ENCODE peak calls at places on chromosomes 3 and 15, in ten cellular contexts. One of them, this sample, is unnamed.

GRCh38 chr15:71780349-71780976 is 29.9 kb upstream of the NR2E3 start:
- DNase-seq in uterus: no peak
- DNase-seq in heart left ventricle: no peak
- DNase-seq in K562: peak
- DNase-seq in HCT116: no peak
- DNase-seq in IMR-90: peak
- DNase-seq in A549: peak
- DNase-seq in sigmoid colon: no peak
- DNase-seq in transverse colon: peak
- DNase-seq in NB4: peak
- DNase-seq in this sample: peak

GRCh38 chr15:65948352-65948751 is 79.1 kb downstream of the RAB11A start:
- DNase-seq in uterus: no peak
- DNase-seq in heart left ventricle: no peak
- DNase-seq in K562: no peak
- DNase-seq in HCT116: no peak
- DNase-seq in IMR-90: no peak
- DNase-seq in A549: no peak
- DNase-seq in sigmoid colon: no peak
- DNase-seq in transverse colon: no peak
- DNase-seq in NB4: no peak
- DNase-seq in this sample: no peak

GRCh38 chr3:155308831-155309230 is 15.3 kb upstream of the STRIT1 start:
- DNase-seq in uterus: no peak
- DNase-seq in heart left ventricle: no peak
- DNase-seq in K562: no peak
- DNase-seq in HCT116: no peak
- DNase-seq in IMR-90: peak
- DNase-seq in A549: no peak
- DNase-seq in sigmoid colon: no peak
- DNase-seq in transverse colon: no peak
- DNase-seq in NB4: peak
- DNase-seq in this sample: no peak

GRCh38 chr3:32323605-32324004 is 68.0 kb upstream of the CMTM7 start:
- DNase-seq in uterus: no peak
- DNase-seq in heart left ventricle: no peak
- DNase-seq in K562: no peak
- DNase-seq in HCT116: no peak
- DNase-seq in IMR-90: no peak
- DNase-seq in A549: no peak
- DNase-seq in sigmoid colon: no peak
- DNase-seq in transverse colon: no peak
- DNase-seq in NB4: no peak
- DNase-seq in this sample: no peak

GRCh38 chr15:90713081-90713480 is 4.1 kb upstream of the BLM start:
- DNase-seq in uterus: no peak
- DNase-seq in heart left ventricle: no peak
- DNase-seq in K562: no peak
- DNase-seq in HCT116: no peak
- DNase-seq in IMR-90: no peak
- DNase-seq in A549: no peak
- DNase-seq in sigmoid colon: no peak
- DNase-seq in transverse colon: no peak
- DNase-seq in NB4: no peak
- DNase-seq in this sample: no peak

GRCh38 chr3:57127849-57128566 is 37.1 kb downstream of the IL17RD start:
- DNase-seq in uterus: peak
- DNase-seq in heart left ventricle: no peak
- DNase-seq in K562: no peak
- DNase-seq in HCT116: no peak
- DNase-seq in IMR-90: no peak
- DNase-seq in A549: no peak
- DNase-seq in sigmoid colon: no peak
- DNase-seq in transverse colon: no peak
- DNase-seq in NB4: no peak
- DNase-seq in this sample: no peak

GRCh38 chr15:40190591-40190990 is 29.7 kb downstream of the BUB1B start:
- DNase-seq in uterus: no peak
- DNase-seq in heart left ventricle: no peak
- DNase-seq in K562: no peak
- DNase-seq in HCT116: no peak
- DNase-seq in IMR-90: peak
- DNase-seq in A549: peak
- DNase-seq in sigmoid colon: no peak
- DNase-seq in transverse colon: no peak
- DNase-seq in NB4: no peak
- DNase-seq in this sample: no peak

GRCh38 chr15:66008920-66009572 is 139.8 kb downstream of the RAB11A start:
- DNase-seq in uterus: no peak
- DNase-seq in heart left ventricle: no peak
- DNase-seq in K562: peak
- DNase-seq in HCT116: peak
- DNase-seq in IMR-90: no peak
- DNase-seq in A549: peak
- DNase-seq in sigmoid colon: no peak
- DNase-seq in transverse colon: peak
- DNase-seq in NB4: peak
- DNase-seq in this sample: no peak

GRCh38 chr3:53030864-53031445 is 14.9 kb downstream of the SFMBT1 start:
- DNase-seq in uterus: no peak
- DNase-seq in heart left ventricle: no peak
- DNase-seq in K562: no peak
- DNase-seq in HCT116: no peak
- DNase-seq in IMR-90: no peak
- DNase-seq in A549: no peak
- DNase-seq in sigmoid colon: no peak
- DNase-seq in transverse colon: peak
- DNase-seq in NB4: no peak
- DNase-seq in this sample: no peak

GRCh38 chr3:140470962-140471361 is 206.9 kb upstream of the TRIM42 start:
- DNase-seq in uterus: no peak
- DNase-seq in heart left ventricle: no peak
- DNase-seq in K562: no peak
- DNase-seq in HCT116: no peak
- DNase-seq in IMR-90: no peak
- DNase-seq in A549: no peak
- DNase-seq in sigmoid colon: no peak
- DNase-seq in transverse colon: no peak
- DNase-seq in NB4: no peak
- DNase-seq in this sample: no peak

GRCh38 chr3:123066896-123067688 is at the start of gene PDIA5:
- DNase-seq in uterus: peak
- DNase-seq in heart left ventricle: peak
- DNase-seq in K562: peak
- DNase-seq in HCT116: peak
- DNase-seq in IMR-90: peak
- DNase-seq in A549: peak
- DNase-seq in sigmoid colon: peak
- DNase-seq in transverse colon: peak
- DNase-seq in NB4: peak
- DNase-seq in this sample: peak

GRCh38 chr15:82942691-82943090 is 9.8 kb downstream of the HOMER2 start:
- DNase-seq in uterus: no peak
- DNase-seq in heart left ventricle: no peak
- DNase-seq in K562: no peak
- DNase-seq in HCT116: peak
- DNase-seq in IMR-90: no peak
- DNase-seq in A549: peak
- DNase-seq in sigmoid colon: no peak
- DNase-seq in transverse colon: no peak
- DNase-seq in NB4: no peak
- DNase-seq in this sample: no peak

DNA sequence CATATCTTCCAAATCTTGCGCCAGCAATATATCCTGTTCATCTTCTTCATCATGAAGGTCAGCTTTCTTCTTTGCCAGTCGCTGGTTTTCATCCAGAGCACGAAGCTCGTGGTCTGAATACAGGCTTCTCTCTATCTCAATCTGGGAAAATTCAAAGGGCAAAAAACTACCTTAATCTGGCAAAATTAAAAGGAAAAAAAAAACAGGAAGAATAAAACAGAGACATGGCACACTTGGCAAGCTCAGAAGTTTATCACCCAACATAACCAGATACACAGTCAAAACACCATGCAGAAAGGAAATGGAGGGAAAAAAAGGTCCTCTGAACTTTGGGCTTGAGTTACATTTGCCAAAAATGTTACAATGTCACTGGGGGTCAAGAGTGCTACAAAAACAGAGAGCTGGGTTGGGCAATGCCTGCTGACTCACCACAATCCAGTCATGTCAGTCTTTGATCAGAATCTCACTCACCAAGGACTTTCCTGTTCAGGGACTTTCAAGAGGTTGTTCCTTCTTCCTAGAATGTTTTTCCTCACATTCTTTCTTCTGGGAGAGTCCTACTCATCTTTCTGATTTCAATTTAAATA is 1.5 kb downstream of the MRPL46 start:
- DNase-seq in uterus: no peak
- DNase-seq in heart left ventricle: no peak
- DNase-seq in K562: no peak
- DNase-seq in HCT116: no peak
- DNase-seq in IMR-90: peak
- DNase-seq in A549: peak
- DNase-seq in sigmoid colon: no peak
- DNase-seq in transverse colon: no peak
- DNase-seq in NB4: peak
- DNase-seq in this sample: peak
- TF ChIP-seq POLR2A in uterus: no peak
- TF ChIP-seq POLR2A in heart left ventricle: no peak
- TF ChIP-seq POLR2A in K562: no peak
- TF ChIP-seq POLR2A in HCT116: no peak
- TF ChIP-seq POLR2A in IMR-90: no peak
- TF ChIP-seq POLR2A in A549: no peak
- TF ChIP-seq POLR2A in sigmoid colon: no peak
- TF ChIP-seq POLR2A in transverse colon: no peak
- TF ChIP-seq POLR2A in NB4: no peak
- TF ChIP-seq POLR2A in this sample: no peak

GRCh38 chr3:183094711-183095110 is 4.6 kb downstream of the MCCC1 start:
- DNase-seq in uterus: no peak
- DNase-seq in heart left ventricle: no peak
- DNase-seq in K562: no peak
- DNase-seq in HCT116: no peak
- DNase-seq in IMR-90: no peak
- DNase-seq in A549: no peak
- DNase-seq in sigmoid colon: no peak
- DNase-seq in transverse colon: no peak
- DNase-seq in NB4: no peak
- DNase-seq in this sample: no peak
- TF ChIP-seq POLR2A in uterus: no peak
- TF ChIP-seq POLR2A in heart left ventricle: no peak
- TF ChIP-seq POLR2A in K562: no peak
- TF ChIP-seq POLR2A in HCT116: no peak
- TF ChIP-seq POLR2A in IMR-90: no peak
- TF ChIP-seq POLR2A in A549: no peak
- TF ChIP-seq POLR2A in sigmoid colon: no peak
- TF ChIP-seq POLR2A in transverse colon: no peak
- TF ChIP-seq POLR2A in NB4: no peak
- TF ChIP-seq POLR2A in this sample: no peak

DNA sequence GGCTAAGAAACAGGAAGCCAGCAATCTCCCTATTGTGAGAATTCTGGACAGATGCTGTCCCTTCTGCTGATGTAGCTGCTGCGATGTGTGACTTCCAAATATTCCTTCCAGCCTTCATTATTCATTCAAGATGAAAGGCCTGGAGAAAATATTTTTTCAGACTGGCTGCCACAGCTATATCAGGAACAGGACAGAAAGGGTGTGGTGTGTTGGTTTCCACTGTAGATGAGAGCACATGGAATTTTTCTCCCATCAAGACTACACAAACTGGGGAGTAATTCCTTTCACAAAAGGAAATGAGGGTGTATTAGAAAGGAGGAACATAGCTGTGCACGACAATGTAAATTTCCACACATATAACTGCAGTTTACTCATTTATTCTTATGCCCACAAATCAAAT is 213.4 kb downstream of the CPNE4 start:
- DNase-seq in uterus: no peak
- DNase-seq in heart left ventricle: no peak
- DNase-seq in K562: no peak
- DNase-seq in HCT116: no peak
- DNase-seq in IMR-90: no peak
- DNase-seq in A549: no peak
- DNase-seq in sigmoid colon: no peak
- DNase-seq in transverse colon: no peak
- DNase-seq in NB4: no peak
- DNase-seq in this sample: no peak
- TF ChIP-seq POLR2A in uterus: no peak
- TF ChIP-seq POLR2A in heart left ventricle: no peak
- TF ChIP-seq POLR2A in K562: no peak
- TF ChIP-seq POLR2A in HCT116: no peak
- TF ChIP-seq POLR2A in IMR-90: no peak
- TF ChIP-seq POLR2A in A549: no peak
- TF ChIP-seq POLR2A in sigmoid colon: no peak
- TF ChIP-seq POLR2A in transverse colon: no peak
- TF ChIP-seq POLR2A in NB4: no peak
- TF ChIP-seq POLR2A in this sample: no peak

GRCh38 chr15:57496946-57497944 is 94.5 kb upstream of the MYZAP start:
- DNase-seq in uterus: no peak
- DNase-seq in heart left ventricle: peak
- DNase-seq in K562: no peak
- DNase-seq in HCT116: no peak
- DNase-seq in IMR-90: no peak
- DNase-seq in A549: peak
- DNase-seq in sigmoid colon: no peak
- DNase-seq in transverse colon: peak
- DNase-seq in NB4: no peak
- DNase-seq in this sample: no peak
- TF ChIP-seq POLR2A in uterus: no peak
- TF ChIP-seq POLR2A in heart left ventricle: no peak
- TF ChIP-seq POLR2A in K562: no peak
- TF ChIP-seq POLR2A in HCT116: no peak
- TF ChIP-seq POLR2A in IMR-90: no peak
- TF ChIP-seq POLR2A in A549: no peak
- TF ChIP-seq POLR2A in sigmoid colon: no peak
- TF ChIP-seq POLR2A in transverse colon: no peak
- TF ChIP-seq POLR2A in NB4: no peak
- TF ChIP-seq POLR2A in this sample: no peak

DNA sequence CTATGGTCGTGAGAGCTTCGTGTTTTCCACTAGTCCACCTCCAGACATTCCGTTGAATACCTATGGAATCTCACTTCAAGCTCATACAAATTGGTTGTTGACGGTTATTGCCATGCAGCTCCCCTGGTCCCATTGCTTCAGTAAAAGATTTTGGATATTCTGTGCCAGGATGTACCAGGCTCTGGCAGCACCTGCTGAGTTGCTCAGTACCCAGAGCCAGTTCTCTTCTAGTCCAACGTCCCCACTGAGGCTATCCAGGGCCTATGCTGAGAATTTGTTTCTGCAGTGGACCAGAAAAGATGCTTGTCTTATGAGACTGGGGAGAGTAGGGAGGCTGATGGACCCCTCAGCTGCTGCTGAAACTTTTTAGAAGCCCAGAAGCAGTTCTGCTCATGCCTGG is 278.9 kb downstream of the FEZF2 start:
- DNase-seq in uterus: no peak
- DNase-seq in heart left ventricle: no peak
- DNase-seq in K562: no peak
- DNase-seq in HCT116: no peak
- DNase-seq in IMR-90: no peak
- DNase-seq in A549: no peak
- DNase-seq in sigmoid colon: no peak
- DNase-seq in transverse colon: no peak
- DNase-seq in NB4: no peak
- DNase-seq in this sample: no peak
- TF ChIP-seq POLR2A in uterus: no peak
- TF ChIP-seq POLR2A in heart left ventricle: no peak
- TF ChIP-seq POLR2A in K562: no peak
- TF ChIP-seq POLR2A in HCT116: no peak
- TF ChIP-seq POLR2A in IMR-90: no peak
- TF ChIP-seq POLR2A in A549: no peak
- TF ChIP-seq POLR2A in sigmoid colon: no peak
- TF ChIP-seq POLR2A in transverse colon: no peak
- TF ChIP-seq POLR2A in NB4: no peak
- TF ChIP-seq POLR2A in this sample: no peak

GRCh38 chr3:69084668-69085542 is at the start of gene ARL6IP5:
- DNase-seq in uterus: peak
- DNase-seq in heart left ventricle: peak
- DNase-seq in K562: peak
- DNase-seq in HCT116: peak
- DNase-seq in IMR-90: peak
- DNase-seq in A549: peak
- DNase-seq in sigmoid colon: peak
- DNase-seq in transverse colon: peak
- DNase-seq in NB4: peak
- DNase-seq in this sample: peak
- TF ChIP-seq POLR2A in uterus: peak
- TF ChIP-seq POLR2A in heart left ventricle: peak
- TF ChIP-seq POLR2A in K562: peak
- TF ChIP-seq POLR2A in HCT116: no peak
- TF ChIP-seq POLR2A in IMR-90: no peak
- TF ChIP-seq POLR2A in A549: no peak
- TF ChIP-seq POLR2A in sigmoid colon: peak
- TF ChIP-seq POLR2A in transverse colon: peak
- TF ChIP-seq POLR2A in NB4: peak
- TF ChIP-seq POLR2A in this sample: peak

This sample was measured in erythroblast.